ENCODE peak calls at places on chromosomes 6 and 20, in ten cellular contexts. H is stimulated activated naive B cell treated with anti-CD40 and anti-IgM and Interleukin-4, amounts not matched to agents 10 μg/mL and 1 μg/mL and 100 μg/mL, for 72 hours; L is neural crest cell; B is NCI-H1694 treated with DMSO at 0.1 percent for 48 hours; I is activated naive CD8-positive, alpha-beta T cell treated with anti-CD3 and anti-CD28 coated beads, Interleukin-2, amount 50 U/mL, for 24 hours; V is NCI-H510A; N is neuronal stem cell; F is hepatocyte; A is fibroblast of pulmonary artery; K is amniotic stem cell. E is an unnamed sample.

GRCh38 chr6:3711776-3712175 is 39.7 kb downstream of the PXDC1 start:
- DNase-seq in H (no peak), L (no peak), B (no peak), I (no peak), V (no peak), N (no peak), F (no peak), A (no peak), K (no peak), E (no peak)

GRCh38 chr6:170269151-170269872 is 21.6 kb downstream of the DLL1 start:
- DNase-seq in H (no peak), L (no peak), B (peak), I (no peak), V (no peak), N (no peak), F (peak), A (no peak), K (no peak), E (no peak)

GRCh38 chr6:15473741-15474161 is 189.1 kb downstream of the DTNBP1 start:
- DNase-seq in H (no peak), L (no peak), B (no peak), I (no peak), V (no peak), N (no peak), F (no peak), A (peak), K (no peak), E (peak)

GRCh38 chr20:50320910-50321796 is 130.5 kb downstream of the CEBPB start:
- DNase-seq in H (no peak), L (peak), B (no peak), I (peak), V (peak), N (peak), F (peak), A (peak), K (peak), E (peak)

GRCh38 chr20:59159091-59159821 is 4.4 kb upstream of the ZNF831 start:
- DNase-seq in H (peak), L (no peak), B (no peak), I (peak), V (no peak), N (no peak), F (no peak), A (no peak), K (no peak), E (no peak)

GRCh38 chr6:149340200-149340599 is 22.7 kb downstream of the TAB2 start:
- DNase-seq in H (no peak), L (no peak), B (no peak), I (no peak), V (no peak), N (no peak), F (no peak), A (no peak), K (no peak), E (no peak)

GRCh38 chr6:141552463-141552862 is 580.3 kb upstream of the GJE1 start:
- DNase-seq in H (no peak), L (no peak), B (no peak), I (no peak), V (peak), N (no peak), F (peak), A (peak), K (no peak), E (peak)

GRCh38 chr20:44866703-44867335 is 18.7 kb upstream of the YWHAB start:
- DNase-seq in H (no peak), L (no peak), B (no peak), I (no peak), V (no peak), N (no peak), F (no peak), A (no peak), K (no peak), E (no peak)

GRCh38 chr6:1609662-1610496 is at the start of gene FOXC1:
- DNase-seq in H (no peak), L (peak), B (no peak), I (no peak), V (no peak), N (peak), F (peak), A (peak), K (peak), E (peak)

GRCh38 chr6:157323114-157323923 is at the start of gene TMEM242:
- DNase-seq in H (peak), L (peak), B (no peak), I (peak), V (no peak), N (peak), F (peak), A (peak), K (no peak), E (peak)

GRCh38 chr6:287500-287883 is 4.8 kb upstream of the DUSP22 start:
- DNase-seq in H (no peak), L (no peak), B (no peak), I (no peak), V (no peak), N (no peak), F (no peak), A (no peak), K (no peak), E (no peak)

GRCh38 chr20:23115823-23116222 is 29.7 kb upstream of the CD93 start:
- DNase-seq in H (no peak), L (no peak), B (no peak), I (no peak), V (no peak), N (no peak), F (no peak), A (peak), K (no peak), E (no peak)

GRCh38 chr6:118581489-118581959 is 33.4 kb downstream of the PLN start:
- DNase-seq in H (no peak), L (no peak), B (no peak), I (no peak), V (no peak), N (no peak), F (peak), A (peak), K (no peak), E (no peak)

GRCh38 chr6:53623497-53623896 is 42.1 kb downstream of the KLHL31 start:
- DNase-seq in H (no peak), L (no peak), B (peak), I (no peak), V (no peak), N (no peak), F (no peak), A (peak), K (no peak), E (no peak)

GRCh38 chr20:61601853-61602252 is 349.8 kb downstream of the CDH4 start:
- DNase-seq in H (no peak), L (no peak), B (no peak), I (no peak), V (no peak), N (no peak), F (no peak), A (no peak), K (no peak), E (no peak)

GRCh38 chr20:642398-643174 is 10.4 kb downstream of the SRXN1 start:
- DNase-seq in H (no peak), L (no peak), B (no peak), I (no peak), V (no peak), N (no peak), F (no peak), A (no peak), K (no peak), E (no peak)

GRCh38 chr20:33006776-33007375 is 628 bp upstream of the BPIFB2 start:
- DNase-seq in H (no peak), L (no peak), B (no peak), I (no peak), V (no peak), N (no peak), F (no peak), A (no peak), K (no peak), E (no peak)

GRCh38 chr6:112330071-112330876 is 16.9 kb upstream of the RFPL4B start:
- DNase-seq in H (no peak), L (no peak), B (no peak), I (no peak), V (no peak), N (no peak), F (no peak), A (peak), K (no peak), E (peak)

GRCh38 chr6:133241088-133241900 is at the start of gene EYA4:
- DNase-seq in H (peak), L (peak), B (no peak), I (no peak), V (no peak), N (peak), F (peak), A (peak), K (no peak), E (no peak)

GRCh38 chr6:162306616-162307015 is 420.9 kb downstream of the PRKN start:
- DNase-seq in H (no peak), L (no peak), B (no peak), I (no peak), V (no peak), N (no peak), F (no peak), A (no peak), K (no peak), E (no peak)

E was measured in pulmonary artery endothelial cell.